ENCODE peak calls at places on chromosomes 2 and 18, in nine cellular contexts. K, T, J, U, P, L, B, V and C are unnamed samples. For H3K4me1, the result is how much of the 10 kb centered on the place peaks cover.

GRCh38 chr18:61731169-61731568 is 161.6 kb downstream of the RNF152 start:
- DNase-seq in J (no peak), K (no peak), V (no peak), T (no peak), B (no peak), L (no peak), U (no peak), P (no peak), C (no peak)

GRCh38 chr2:159249955-159250723 is 36.4 kb downstream of the WDSUB1 start:
- DNase-seq in L (peak), J (no peak), K (no peak), U (no peak), T (no peak), V (peak), B (peak), P (no peak), C (peak)

GRCh38 chr18:28584726-28585125 is 407.8 kb upstream of the CDH2 start:
- DNase-seq in T (no peak), P (peak), J (peak), L (peak), B (no peak), K (no peak), V (no peak), U (no peak), C (no peak)

GRCh38 chr2:213995400-213996105 is 415.3 kb upstream of the VWC2L start:
- DNase-seq in V (no peak), P (no peak), J (no peak), B (no peak), K (no peak), L (peak), T (no peak), U (no peak), C (no peak)

GRCh38 chr2:18244840-18245239 is 315.6 kb downstream of the RDH14 start:
- DNase-seq in L (no peak), U (no peak), B (no peak), K (no peak), J (peak), T (no peak), V (no peak), P (no peak), C (no peak)

GRCh38 chr2:171712051-171712450 is 24.8 kb downstream of the DYNC1I2 start:
- DNase-seq in L (peak), K (no peak), J (no peak), T (no peak), V (no peak), P (no peak), B (no peak), U (no peak), C (no peak)

GRCh38 chr2:134845719-134846118 is 7.3 kb downstream of the ACMSD start:
- DNase-seq in P (no peak), K (no peak), V (no peak), L (peak), U (no peak), B (no peak), J (no peak), T (no peak), C (no peak)

GRCh38 chr2:63764630-63765029 is 77.1 kb upstream of the UGP2 start:
- DNase-seq in J (no peak), K (no peak), P (peak), B (no peak), U (no peak), V (no peak), T (no peak), L (no peak), C (no peak)

GRCh38 chr2:96499061-96499960 is 5.8 kb downstream of the NEURL3 start:
- DNase-seq in L (no peak), K (no peak), U (no peak), V (no peak), B (no peak), P (no peak), J (no peak), T (no peak), C (peak)

GRCh38 chr2:46857871-46858696 is 57.5 kb downstream of the MCFD2 start:
- DNase-seq in V (no peak), K (no peak), T (no peak), L (peak), J (peak), B (no peak), P (no peak), U (no peak), C (no peak)

GRCh38 chr2:148970393-148970792 is 68.1 kb upstream of the LYPD6B start:
- DNase-seq in V (no peak), K (no peak), P (no peak), B (no peak), T (no peak), U (no peak), J (no peak), L (no peak), C (no peak)

GRCh38 chr2:116585654-116586053 is 1228.8 kb upstream of the DDX18 start:
- DNase-seq in P (no peak), V (no peak), K (no peak), L (no peak), J (no peak), T (no peak), B (no peak), U (no peak), C (no peak)

GRCh38 chr18:6289454-6290242 is 125.1 kb downstream of the L3MBTL4 start:
- DNase-seq in U (no peak), J (peak), K (no peak), V (no peak), B (no peak), P (no peak), T (no peak), L (no peak), C (no peak)

GRCh38 chr2:147198651-147199171 is 646.1 kb upstream of the ACVR2A start:
- DNase-seq in L (no peak), B (no peak), V (no peak), P (no peak), T (no peak), J (no peak), U (no peak), K (no peak), C (no peak)

GRCh38 chr2:147204102-147204501 is 640.7 kb upstream of the ACVR2A start:
- DNase-seq in U (no peak), T (no peak), J (no peak), V (no peak), K (no peak), P (no peak), B (no peak), L (peak), C (no peak)
- H3K27ac ChIP-seq in U (no peak), T (no peak), J (no peak), V (no peak), K (no peak), P (no peak), B (no peak), L (no peak), C (no peak)

DNA sequence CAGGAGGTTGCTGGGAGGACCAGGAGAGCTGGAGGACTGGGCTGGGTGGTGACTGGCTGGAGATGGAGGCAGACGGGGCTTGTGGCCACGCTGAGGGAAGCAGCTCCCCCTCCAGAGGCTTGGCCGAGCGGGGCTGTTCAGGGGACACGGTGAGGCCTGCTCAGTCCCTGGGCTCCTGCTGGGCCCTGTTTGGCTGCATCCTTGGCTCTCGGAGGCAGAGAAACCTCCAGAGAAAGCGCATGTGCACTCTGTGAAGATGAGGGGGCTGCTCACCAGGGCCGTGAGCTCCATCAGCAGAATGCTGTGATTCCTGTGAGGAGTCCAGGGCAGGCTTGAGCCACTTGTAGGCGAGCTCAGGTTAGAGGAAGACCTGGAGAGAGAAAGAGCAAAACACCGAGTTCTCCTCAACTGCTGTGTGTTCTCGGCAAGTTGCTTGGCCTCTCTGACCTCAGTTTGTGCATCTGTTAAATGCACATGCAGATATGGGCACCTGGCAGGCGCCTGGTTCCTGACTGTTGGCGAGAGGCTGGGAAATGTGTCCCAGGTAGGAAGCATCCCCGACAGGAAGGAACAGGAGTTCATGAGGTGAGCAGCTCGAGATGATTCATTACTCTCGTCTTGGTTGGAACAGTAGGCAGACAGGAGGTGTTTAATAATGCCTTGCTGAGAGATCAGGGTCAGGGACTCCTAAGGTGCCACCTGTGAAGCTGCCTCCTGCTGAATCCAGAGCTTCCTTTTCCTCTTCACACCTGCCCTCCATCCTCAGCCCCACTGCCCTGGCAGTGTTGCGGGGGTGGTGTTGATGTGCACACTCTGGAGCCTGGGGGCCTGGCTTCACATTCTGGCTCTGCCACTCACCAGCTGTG is 941 bp downstream of the ZAP70 start:
- DNase-seq in J (no peak), T (no peak), V (no peak), B (no peak), L (no peak), U (no peak), K (no peak), P (no peak), C (no peak)
- H3K4me3 ChIP-seq in J (no peak), T (no peak), V (no peak), B (no peak), L (no peak), U (peak), K (no peak), P (no peak), C (no peak)

GRCh38 chr2:26457241-26457666 is 20.7 kb downstream of the OTOF start:
- DNase-seq in J (no peak), K (no peak), U (no peak), P (no peak), T (no peak), V (no peak), B (no peak), L (no peak), C (no peak)
- H3K4me1 ChIP-seq in J (under half), K (under half), U (under half), P (under half), T (under half), V (under half), B (under half), L (under half), C (under half)

GRCh38 chr2:207137922-207138321 is 27.8 kb downstream of the KLF7 start:
- DNase-seq in U (no peak), J (no peak), K (no peak), B (no peak), T (no peak), P (no peak), V (no peak), L (no peak), C (no peak)
- H3K27ac ChIP-seq in U (no peak), J (no peak), K (peak), B (no peak), T (no peak), P (no peak), V (no peak), L (peak), C (peak)

DNA sequence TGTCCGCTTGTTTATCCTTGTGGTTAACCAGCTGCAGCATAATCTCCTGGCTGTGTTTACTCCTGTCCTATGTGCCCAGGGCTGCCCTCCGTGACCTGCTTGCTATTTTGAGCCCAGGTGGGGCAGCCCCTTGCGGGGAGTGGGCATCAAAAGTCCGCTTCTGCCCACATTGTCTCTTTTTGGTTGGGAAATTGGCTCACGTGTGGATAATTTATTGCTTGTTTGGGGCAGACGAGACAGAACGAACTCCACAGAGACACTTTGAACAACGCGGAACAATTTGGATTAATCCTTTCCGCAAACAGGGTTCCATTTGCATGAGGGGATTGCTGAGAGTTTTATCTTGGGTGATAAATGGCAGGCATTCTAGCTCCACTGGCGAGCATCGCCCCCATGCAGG is 8.1 kb upstream of the CXCR4 start:
- DNase-seq in L (no peak), B (no peak), K (no peak), T (no peak), V (no peak), P (no peak), U (no peak), J (no peak), C (no peak)
- H3K4me3 ChIP-seq in L (no peak), B (no peak), K (peak), T (no peak), V (no peak), P (no peak), U (peak), J (no peak), C (no peak)

GRCh38 chr2:235614176-235614860 is 120.5 kb downstream of the AGAP1 start:
- DNase-seq in K (no peak), J (no peak), B (no peak), P (no peak), V (no peak), T (no peak), L (no peak), U (no peak), C (peak)
- H3K4me1 ChIP-seq in K (under half), J (under half), B (under half), P (under half), V (under half), T (under half), L (under half), U (under half), C (under half)